ENCODE peak calls at places on chromosome 11, in five cellular contexts. One of them, this sample, is unnamed.
A peak's percentile ranks its signal among the peaks of the same experiment; 100 is the strongest.

GRCh38 chr11:34890812-34891211 is 25.4 kb downstream of the APIP start:
- DNase-seq in fibroblast of pulmonary artery: peak; percentile 71
- DNase-seq in heart left ventricle: no peak
- DNase-seq in AG10803: peak; percentile 46
- DNase-seq in ovary: no peak
- DNase-seq in this sample: no peak

GRCh38 chr11:18171377-18172000 is 1.1 kb upstream of the MRGPRX4 start:
- DNase-seq in fibroblast of pulmonary artery: peak; percentile 26
- DNase-seq in AG10803: peak; percentile 33
- DNase-seq in heart left ventricle: no peak
- DNase-seq in ovary: no peak
- DNase-seq in this sample: peak; percentile 1

GRCh38 chr11:18452927-18453326 is 2.7 kb upstream of the LDHAL6A start:
- DNase-seq in heart left ventricle: no peak
- DNase-seq in fibroblast of pulmonary artery: no peak
- DNase-seq in ovary: no peak
- DNase-seq in AG10803: no peak
- DNase-seq in this sample: peak; percentile 14

GRCh38 chr11:66070604-66071325 is 693 bp downstream of the PACS1 start:
- DNase-seq in AG10803: peak; percentile 28
- DNase-seq in heart left ventricle: peak; percentile 80
- DNase-seq in ovary: peak; percentile 47
- DNase-seq in fibroblast of pulmonary artery: peak; percentile 50
- DNase-seq in this sample: no peak

GRCh38 chr11:90241414-90241813 is 18.6 kb upstream of the CHORDC1 start:
- DNase-seq in AG10803: no peak
- DNase-seq in heart left ventricle: no peak
- DNase-seq in ovary: no peak
- DNase-seq in fibroblast of pulmonary artery: no peak
- DNase-seq in this sample: no peak

GRCh38 chr11:123054301-123055065 is 7.5 kb downstream of the HSPA8 start:
- DNase-seq in AG10803: peak; percentile 67
- DNase-seq in fibroblast of pulmonary artery: peak; percentile 83
- DNase-seq in ovary: no peak
- DNase-seq in heart left ventricle: no peak
- DNase-seq in this sample: peak; percentile 31

GRCh38 chr11:75199412-75199955 is 41.1 kb upstream of the TPBGL start:
- DNase-seq in heart left ventricle: no peak
- DNase-seq in AG10803: no peak
- DNase-seq in fibroblast of pulmonary artery: no peak
- DNase-seq in ovary: no peak
- DNase-seq in this sample: no peak

GRCh38 chr11:34002420-34002819 is 49.1 kb upstream of the CAPRIN1 start:
- DNase-seq in heart left ventricle: no peak
- DNase-seq in fibroblast of pulmonary artery: no peak
- DNase-seq in ovary: no peak
- DNase-seq in AG10803: no peak
- DNase-seq in this sample: no peak

GRCh38 chr11:13098067-13098466 is 89.0 kb downstream of the RASSF10 start:
- DNase-seq in ovary: no peak
- DNase-seq in heart left ventricle: no peak
- DNase-seq in AG10803: no peak
- DNase-seq in fibroblast of pulmonary artery: no peak
- DNase-seq in this sample: no peak

GRCh38 chr11:11992257-11992690 is 16.2 kb downstream of the DKK3 start:
- DNase-seq in fibroblast of pulmonary artery: no peak
- DNase-seq in AG10803: peak; percentile 24
- DNase-seq in ovary: no peak
- DNase-seq in heart left ventricle: no peak
- DNase-seq in this sample: no peak

GRCh38 chr11:66011239-66011784 is 496 bp upstream of the CST6 start:
- DNase-seq in fibroblast of pulmonary artery: peak; percentile 46
- DNase-seq in ovary: no peak
- DNase-seq in heart left ventricle: no peak
- DNase-seq in AG10803: peak; percentile 67
- DNase-seq in this sample: no peak

GRCh38 chr11:117562111-117562510 is 234.5 kb downstream of the CEP164 start:
- DNase-seq in ovary: no peak
- DNase-seq in heart left ventricle: no peak
- DNase-seq in AG10803: no peak
- DNase-seq in fibroblast of pulmonary artery: no peak
- DNase-seq in this sample: no peak

GRCh38 chr11:114076974-114077373 is 17.5 kb downstream of the ZBTB16 start:
- DNase-seq in fibroblast of pulmonary artery: no peak
- DNase-seq in ovary: no peak
- DNase-seq in heart left ventricle: no peak
- DNase-seq in AG10803: peak; percentile 38
- DNase-seq in this sample: no peak

GRCh38 chr11:10325398-10326079 is 20.7 kb downstream of the ADM start:
- DNase-seq in heart left ventricle: no peak
- DNase-seq in AG10803: peak; percentile 83
- DNase-seq in ovary: no peak
- DNase-seq in fibroblast of pulmonary artery: peak; percentile 93
- DNase-seq in this sample: peak; percentile 91

GRCh38 chr11:26974068-26974790 is 19.7 kb upstream of the FIBIN start:
- DNase-seq in AG10803: peak; percentile 72
- DNase-seq in fibroblast of pulmonary artery: no peak
- DNase-seq in ovary: peak; percentile 16
- DNase-seq in heart left ventricle: no peak
- DNase-seq in this sample: no peak

GRCh38 chr11:95688501-95689222 is 100.9 kb downstream of the FAM76B start:
- DNase-seq in heart left ventricle: no peak
- DNase-seq in AG10803: no peak
- DNase-seq in ovary: no peak
- DNase-seq in fibroblast of pulmonary artery: no peak
- DNase-seq in this sample: no peak

GRCh38 chr11:128575956-128576340 is 11.4 kb downstream of the ETS1 start:
- DNase-seq in fibroblast of pulmonary artery: peak; percentile 93
- DNase-seq in ovary: no peak
- DNase-seq in heart left ventricle: no peak
- DNase-seq in AG10803: peak; percentile 51
- DNase-seq in this sample: no peak

GRCh38 chr11:69445131-69445470 is 36.4 kb upstream of the LINC01488 start:
- DNase-seq in ovary: no peak
- DNase-seq in fibroblast of pulmonary artery: no peak
- DNase-seq in heart left ventricle: peak; percentile 64
- DNase-seq in AG10803: no peak
- DNase-seq in this sample: no peak

GRCh38 chr11:69443138-69443967 is 38.1 kb upstream of the LINC01488 start:
- DNase-seq in ovary: peak; percentile 24
- DNase-seq in fibroblast of pulmonary artery: peak; percentile 92
- DNase-seq in heart left ventricle: peak; percentile 95
- DNase-seq in AG10803: peak; percentile 93
- DNase-seq in this sample: peak; percentile 76

GRCh38 chr11:69442807-69443137 is 38.7 kb upstream of the LINC01488 start:
- DNase-seq in heart left ventricle: peak; percentile 64
- DNase-seq in ovary: no peak
- DNase-seq in fibroblast of pulmonary artery: no peak
- DNase-seq in AG10803: peak; percentile 88
- DNase-seq in this sample: no peak

GRCh38 chr11:69444381-69445130 is 36.9 kb upstream of the LINC01488 start:
- DNase-seq in ovary: no peak
- DNase-seq in heart left ventricle: peak; percentile 65
- DNase-seq in AG10803: peak; percentile 98
- DNase-seq in fibroblast of pulmonary artery: peak; percentile 96
- DNase-seq in this sample: peak; percentile 82

GRCh38 chr11:69443968-69444364 is 37.5 kb upstream of the LINC01488 start:
- DNase-seq in ovary: no peak
- DNase-seq in heart left ventricle: no peak
- DNase-seq in fibroblast of pulmonary artery: peak; percentile 57
- DNase-seq in AG10803: peak; percentile 75
- DNase-seq in this sample: no peak
- H3K4me3 ChIP-seq in ovary: peak overlapping the region; percentile 38
- H3K4me3 ChIP-seq in heart left ventricle: no peak overlapping the region
- H3K4me3 ChIP-seq in fibroblast of pulmonary artery: no peak overlapping the region
- H3K4me3 ChIP-seq in AG10803: peak overlapping the region; percentile 59
- H3K4me3 ChIP-seq in this sample: peak overlapping the region; percentile 44

GRCh38 chr11:557328-558132 is 3.0 kb downstream of the LMNTD2 start:
- DNase-seq in heart left ventricle: no peak
- DNase-seq in ovary: no peak
- DNase-seq in AG10803: no peak
- DNase-seq in fibroblast of pulmonary artery: no peak
- DNase-seq in this sample: no peak

GRCh38 chr11:556175-556699 is 4.3 kb downstream of the LMNTD2 start:
- DNase-seq in AG10803: no peak
- DNase-seq in fibroblast of pulmonary artery: no peak
- DNase-seq in heart left ventricle: no peak
- DNase-seq in ovary: no peak
- DNase-seq in this sample: no peak

GRCh38 chr11:558503-558902 is 2.0 kb downstream of the LMNTD2 start:
- DNase-seq in heart left ventricle: no peak
- DNase-seq in fibroblast of pulmonary artery: no peak
- DNase-seq in ovary: no peak
- DNase-seq in AG10803: no peak
- DNase-seq in this sample: no peak

GRCh38 chr11:555500-556174 is 4.9 kb downstream of the LMNTD2 start:
- DNase-seq in ovary: no peak
- DNase-seq in heart left ventricle: no peak
- DNase-seq in AG10803: no peak
- DNase-seq in fibroblast of pulmonary artery: no peak
- DNase-seq in this sample: no peak

GRCh38 chr11:556857-557256 is 3.7 kb downstream of the LMNTD2 start:
- DNase-seq in AG10803: no peak
- DNase-seq in ovary: no peak
- DNase-seq in heart left ventricle: no peak
- DNase-seq in fibroblast of pulmonary artery: no peak
- DNase-seq in this sample: no peak
- H3K4me3 ChIP-seq in AG10803: no peak overlapping the region
- H3K4me3 ChIP-seq in ovary: no peak overlapping the region
- H3K4me3 ChIP-seq in heart left ventricle: no peak overlapping the region
- H3K4me3 ChIP-seq in fibroblast of pulmonary artery: no peak overlapping the region
- H3K4me3 ChIP-seq in this sample: no peak overlapping the region

GRCh38 chr11:64206457-64207246 is at the start of gene FERMT3:
- DNase-seq in ovary: no peak
- DNase-seq in heart left ventricle: peak; percentile 89
- DNase-seq in fibroblast of pulmonary artery: no peak
- DNase-seq in AG10803: no peak
- DNase-seq in this sample: no peak
- H3K4me3 ChIP-seq in ovary: peak within 1 kb of the TSS; percentile 13
- H3K4me3 ChIP-seq in heart left ventricle: no peak within 1 kb of the TSS
- H3K4me3 ChIP-seq in fibroblast of pulmonary artery: peak within 1 kb of the TSS; percentile 7
- H3K4me3 ChIP-seq in AG10803: no peak within 1 kb of the TSS
- H3K4me3 ChIP-seq in this sample: no peak within 1 kb of the TSS

DNA sequence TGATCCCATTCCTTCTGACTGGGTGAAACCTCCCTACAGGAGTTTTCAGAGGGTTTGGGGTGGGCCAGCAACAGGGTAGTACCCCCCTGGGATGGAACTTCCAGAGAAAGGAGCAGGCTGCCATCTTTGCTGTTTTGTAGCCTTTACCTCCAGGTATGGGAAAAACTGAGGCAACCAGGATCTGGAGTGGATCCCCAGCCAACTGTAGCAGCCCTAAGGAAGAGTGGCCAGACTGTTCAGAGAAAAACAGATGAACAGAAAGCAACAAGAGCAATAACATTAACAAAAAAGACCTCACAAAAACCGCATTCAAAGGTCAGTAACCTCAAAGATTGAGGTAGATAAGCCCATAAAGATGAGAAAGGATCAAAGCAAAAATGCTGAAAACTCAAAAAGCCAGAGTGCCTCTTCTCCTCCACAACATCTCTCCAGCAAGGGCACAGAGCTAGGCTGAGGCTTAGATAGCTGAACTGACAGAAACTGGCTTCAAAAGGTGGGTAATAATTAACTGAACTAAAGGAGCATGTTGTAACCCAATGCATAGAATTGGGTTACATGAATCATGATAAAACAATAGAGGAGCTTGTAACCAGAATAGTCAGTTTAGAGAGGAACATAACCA is 1288.6 kb upstream of the CNTN5 start:
- DNase-seq in ovary: no peak
- DNase-seq in fibroblast of pulmonary artery: no peak
- DNase-seq in heart left ventricle: no peak
- DNase-seq in AG10803: no peak
- DNase-seq in this sample: no peak
- H3K4me3 ChIP-seq in ovary: no peak overlapping the region
- H3K4me3 ChIP-seq in fibroblast of pulmonary artery: no peak overlapping the region
- H3K4me3 ChIP-seq in heart left ventricle: no peak overlapping the region
- H3K4me3 ChIP-seq in AG10803: no peak overlapping the region
- H3K4me3 ChIP-seq in this sample: no peak overlapping the region

GRCh38 chr11:83061883-83062282 is 9.8 kb downstream of the RAB30 start:
- DNase-seq in AG10803: no peak
- DNase-seq in heart left ventricle: no peak
- DNase-seq in ovary: no peak
- DNase-seq in fibroblast of pulmonary artery: no peak
- DNase-seq in this sample: no peak

GRCh38 chr11:83060965-83061364 is 10.7 kb downstream of the RAB30 start:
- DNase-seq in heart left ventricle: no peak
- DNase-seq in ovary: no peak
- DNase-seq in AG10803: no peak
- DNase-seq in fibroblast of pulmonary artery: no peak
- DNase-seq in this sample: no peak

GRCh38 chr11:83068573-83068972 is 3.1 kb downstream of the RAB30 start:
- DNase-seq in AG10803: no peak
- DNase-seq in heart left ventricle: no peak
- DNase-seq in ovary: no peak
- DNase-seq in fibroblast of pulmonary artery: no peak
- DNase-seq in this sample: no peak

GRCh38 chr11:83064011-83064410 is 7.7 kb downstream of the RAB30 start:
- DNase-seq in fibroblast of pulmonary artery: no peak
- DNase-seq in AG10803: no peak
- DNase-seq in ovary: no peak
- DNase-seq in heart left ventricle: no peak
- DNase-seq in this sample: no peak

DNA sequence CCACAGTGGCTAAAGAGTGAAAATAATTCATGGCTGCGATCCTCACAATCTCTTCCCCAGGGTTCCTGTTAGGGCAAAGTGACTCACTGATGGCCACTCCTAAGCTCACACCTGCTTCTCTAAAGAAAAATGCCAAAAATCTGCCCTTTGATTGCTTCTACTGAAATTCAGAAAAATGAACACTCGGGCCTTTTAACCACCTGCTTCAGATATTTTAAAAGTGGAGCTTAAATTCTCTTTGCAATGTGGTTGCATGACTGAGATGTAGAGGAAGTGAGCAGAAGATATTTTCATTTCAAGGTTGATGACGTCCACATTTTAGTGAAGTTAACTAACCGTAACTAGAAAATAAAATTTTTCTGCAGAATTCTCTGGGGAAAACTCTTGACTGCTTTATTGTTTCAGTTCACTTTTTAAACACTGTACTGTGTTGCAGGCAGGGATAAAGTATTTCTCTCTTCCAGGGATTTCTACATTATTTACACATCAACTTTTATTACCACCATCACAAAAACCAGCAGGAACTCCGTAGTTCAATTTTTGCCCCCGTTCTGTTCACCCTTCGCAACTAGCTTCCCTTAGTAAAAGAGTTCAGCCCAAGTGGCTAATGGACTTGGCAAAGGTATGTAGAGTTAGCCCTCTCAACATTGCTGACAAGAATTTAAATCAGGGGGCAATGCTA is 8.5 kb downstream of the RAB30 start:
- DNase-seq in heart left ventricle: no peak
- DNase-seq in ovary: no peak
- DNase-seq in AG10803: peak; percentile 80
- DNase-seq in fibroblast of pulmonary artery: peak; percentile 60
- DNase-seq in this sample: peak; percentile 41
- H3K4me3 ChIP-seq in heart left ventricle: no peak overlapping the region
- H3K4me3 ChIP-seq in ovary: peak overlapping the region; percentile 11
- H3K4me3 ChIP-seq in AG10803: peak overlapping the region; percentile 21
- H3K4me3 ChIP-seq in fibroblast of pulmonary artery: no peak overlapping the region
- H3K4me3 ChIP-seq in this sample: no peak overlapping the region

This sample was measured in skeletal muscle cell.